ENCODE peak calls at places on chromosome 4, in ten cellular contexts. T is MG63, K is fibroblast of gingiva, W is AG10803, E is ACHN, D is tibial artery, F is ELR, Q is GM13977, S is H9, V is NCI-H748 treated with DMSO at 0.1 percent for 48 hours. B is an unnamed sample.

GRCh38 chr4:152515678-152516077 is 20.2 kb downstream of the FBXW7 start:
- DNase-seq in F (peak; percentile 88), V (no peak), D (no peak), T (peak; percentile 25), S (no peak), Q (no peak), K (peak; percentile 61), W (peak; percentile 77), E (no peak), B (no peak)

GRCh38 chr4:8200302-8200975 is 1.3 kb downstream of the SH3TC1 start:
- DNase-seq in K (no peak), D (peak; percentile 65), Q (peak; percentile 59), V (no peak), W (no peak), T (no peak), S (no peak), F (no peak), E (no peak), B (peak; percentile 86)

GRCh38 chr4:187006189-187006618 is 282.5 kb upstream of the FAT1 start:
- DNase-seq in D (no peak), Q (no peak), K (peak; percentile 62), F (no peak), W (peak; percentile 78), T (no peak), V (no peak), S (no peak), E (no peak), B (no peak)

GRCh38 chr4:134747108-134747805 is 545.7 kb upstream of the PABPC4L start:
- DNase-seq in S (no peak), V (no peak), F (peak; percentile 54), Q (no peak), D (no peak), W (no peak), K (no peak), T (no peak), E (no peak), B (no peak)

GRCh38 chr4:55356991-55357461 is 11.0 kb downstream of the SRD5A3 start:
- DNase-seq in T (no peak), W (peak; percentile 24), Q (no peak), E (peak; percentile 13), D (no peak), S (no peak), K (peak; percentile 19), F (peak; percentile 44), V (peak; percentile 31), B (no peak)

GRCh38 chr4:84582988-84583870 is at the start of gene CDS1:
- DNase-seq in K (no peak), E (peak; percentile 8), Q (peak; percentile 26), W (no peak), T (peak; percentile 18), F (peak; percentile 18), S (peak; percentile 59), D (no peak), V (peak; percentile 74), B (peak; percentile 89)

GRCh38 chr4:104491826-104492771 is 2.6 kb downstream of the CXXC4 start:
- DNase-seq in K (no peak), Q (peak; percentile 72), F (no peak), W (no peak), E (no peak), S (peak; percentile 73), V (peak; percentile 72), D (no peak), T (no peak), B (no peak)

GRCh38 chr4:92387459-92388069 is 83.8 kb downstream of the GRID2 start:
- DNase-seq in Q (peak; percentile 9), K (peak; percentile 44), V (no peak), E (peak; percentile 60), D (no peak), S (no peak), W (peak; percentile 11), F (peak; percentile 33), T (no peak), B (no peak)